ENCODE peak calls at places on chromosome 16, in four cellular contexts. U is Caco-2, B is HepG2, N is heart left ventricle. C is an unnamed sample.

GRCh38 chr16:10946308-10946707 is 1.9 kb downstream of the CLEC16A start:
- DNase-seq in B (no peak), N (no peak), U (peak), C (no peak)

GRCh38 chr16:10093564-10093963 is 88.7 kb downstream of the GRIN2A start:
- DNase-seq in B (no peak), N (no peak), U (no peak), C (no peak)

GRCh38 chr16:28531777-28532744 is 6.7 kb downstream of the NUPR1 start:
- DNase-seq in U (peak), N (peak), B (peak), C (no peak)

GRCh38 chr16:20675488-20676267 is 21.8 kb downstream of the ACSM1 start:
- DNase-seq in U (peak), N (no peak), B (peak), C (no peak)

GRCh38 chr16:87964049-87964448 is 12.8 kb downstream of the BANP start:
- DNase-seq in B (no peak), N (no peak), U (no peak), C (no peak)

GRCh38 chr16:71297252-71297651 is 8.1 kb upstream of the CMTR2 start:
- DNase-seq in N (no peak), B (no peak), U (no peak), C (no peak)

GRCh38 chr16:84665359-84665758 is 17.0 kb downstream of the KLHL36 start:
- DNase-seq in N (no peak), U (no peak), B (no peak), C (no peak)

GRCh38 chr16:48393843-48394703 is 8.9 kb upstream of the SIAH1 start:
- DNase-seq in B (no peak), N (no peak), U (no peak), C (no peak)

GRCh38 chr16:85285681-85286065 is 173.4 kb upstream of the CIBAR2 start:
- DNase-seq in B (no peak), N (no peak), U (no peak), C (no peak)

GRCh38 chr16:57616241-57616640 is 12.2 kb upstream of the ADGRG1 start:
- DNase-seq in N (no peak), B (no peak), U (no peak), C (peak)

GRCh38 chr16:54099627-54100026 is 187.0 kb downstream of the IRX3 start:
- DNase-seq in U (no peak), N (no peak), B (no peak), C (no peak)

GRCh38 chr16:4945560-4946502 is 8.9 kb upstream of the PPL start:
- DNase-seq in U (peak), N (no peak), B (no peak), C (no peak)

GRCh38 chr16:1374418-1375297 is 22.9 kb downstream of the GNPTG start:
- DNase-seq in B (no peak), N (no peak), U (no peak), C (peak)

GRCh38 chr16:2511128-2511785 is 2.5 kb upstream of the ATP6V0C start:
- DNase-seq in B (no peak), N (peak), U (no peak), C (no peak)

GRCh38 chr16:85902366-85903155 is 3.6 kb downstream of the IRF8 start:
- DNase-seq in N (no peak), B (no peak), U (no peak), C (no peak)

GRCh38 chr16:10930755-10931093 is 11.5 kb downstream of the DEXI start:
- DNase-seq in U (no peak), N (no peak), B (no peak), C (no peak)

GRCh38 chr16:85696761-85697160 is 8.0 kb upstream of the GINS2 start:
- DNase-seq in U (no peak), N (no peak), B (no peak), C (no peak)

GRCh38 chr16:26772503-26772902 is 294.2 kb upstream of the C16orf82 start:
- DNase-seq in U (no peak), B (no peak), N (no peak), C (no peak)

GRCh38 chr16:24988593-24989338 is 26.4 kb downstream of the ARHGAP17 start:
- DNase-seq in B (peak), N (no peak), U (peak), C (no peak)

GRCh38 chr16:80670170-80670865 is 129.5 kb downstream of the DYNLRB2 start:
- DNase-seq in N (no peak), U (no peak), B (no peak), C (no peak)

GRCh38 chr16:35214840-35215239 is 1755.4 kb downstream of the TP53TG3F start:
- DNase-seq in B (no peak), N (no peak), U (no peak), C (no peak)

GRCh38 chr16:88533381-88533831 is 36.8 kb upstream of the ZC3H18 start:
- DNase-seq in N (no peak), B (no peak), U (no peak), C (no peak)

GRCh38 chr16:80009971-80010659 is 409.6 kb upstream of the MAF start:
- DNase-seq in B (no peak), U (no peak), N (no peak), C (no peak)

GRCh38 chr16:53881371-53881770 is 177.4 kb downstream of the FTO start:
- DNase-seq in N (no peak), U (peak), B (peak), C (no peak)

GRCh38 chr16:75361936-75362335 is 71.4 kb downstream of the CFDP1 start:
- DNase-seq in B (no peak), U (no peak), N (no peak), C (no peak)

GRCh38 chr16:79838860-79839259 is 238.3 kb upstream of the MAF start:
- DNase-seq in N (no peak), B (no peak), U (no peak), C (no peak)

GRCh38 chr16:576823-577201 is 7.0 kb downstream of the PIGQ start:
- DNase-seq in N (no peak), B (no peak), U (no peak), C (no peak)

GRCh38 chr16:89485701-89486246 is 4.6 kb downstream of the ANKRD11 start:
- DNase-seq in B (no peak), U (no peak), N (no peak), C (no peak)

GRCh38 chr16:47143677-47144558 is at the start of gene NETO2:
- DNase-seq in U (peak), N (peak), B (peak), C (no peak)

GRCh38 chr16:47140686-47141085 is 3.1 kb downstream of the NETO2 start:
- DNase-seq in N (no peak), B (no peak), U (no peak), C (no peak)

GRCh38 chr16:47143329-47143676 is 442 bp downstream of the NETO2 start:
- DNase-seq in U (peak), N (peak), B (peak), C (no peak)

GRCh38 chr16:47142469-47143328 is 1.0 kb downstream of the NETO2 start:
- DNase-seq in N (no peak), U (peak), B (no peak), C (no peak)

DNA sequence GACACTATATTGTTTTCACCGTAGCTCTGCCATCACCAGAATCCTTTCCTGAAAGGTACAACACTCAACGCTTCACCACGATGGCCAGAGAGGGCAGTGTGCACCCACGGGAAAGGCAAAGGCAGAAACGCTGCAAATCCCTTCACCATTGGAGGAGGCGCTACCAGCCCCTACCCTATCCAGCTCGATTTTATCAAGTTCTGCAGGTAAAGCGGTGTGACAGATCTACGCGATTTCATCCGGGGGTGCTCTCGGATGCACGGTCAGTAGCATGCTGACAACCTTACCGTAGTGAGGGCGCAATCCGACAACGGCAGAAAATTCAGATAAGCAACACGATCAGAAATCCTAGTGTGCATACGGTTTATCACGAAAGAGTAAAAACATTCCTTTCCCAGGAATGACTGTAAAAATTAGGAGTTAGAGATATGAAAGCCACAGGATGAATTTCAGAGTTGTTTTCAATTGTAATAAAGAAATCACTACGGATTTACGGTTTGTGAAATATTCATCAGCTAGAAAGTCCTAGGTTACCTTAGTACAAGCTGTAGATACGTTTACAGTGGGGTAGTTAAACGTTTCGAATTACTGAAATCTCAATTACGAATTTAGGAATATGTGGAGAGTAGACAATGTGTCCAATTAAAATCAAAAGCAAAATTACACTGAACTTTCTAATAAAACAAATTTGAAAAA is 1.8 kb downstream of the NETO2 start:
- DNase-seq in U (peak), N (peak), B (peak), C (no peak)
- TF ChIP-seq CTCF in U (peak), N (peak), B (peak), C (peak)

GRCh38 chr16:60989592-60989991 is 1046.6 kb downstream of the CDH8 start:
- DNase-seq in U (no peak), N (no peak), B (no peak), C (no peak)

DNA sequence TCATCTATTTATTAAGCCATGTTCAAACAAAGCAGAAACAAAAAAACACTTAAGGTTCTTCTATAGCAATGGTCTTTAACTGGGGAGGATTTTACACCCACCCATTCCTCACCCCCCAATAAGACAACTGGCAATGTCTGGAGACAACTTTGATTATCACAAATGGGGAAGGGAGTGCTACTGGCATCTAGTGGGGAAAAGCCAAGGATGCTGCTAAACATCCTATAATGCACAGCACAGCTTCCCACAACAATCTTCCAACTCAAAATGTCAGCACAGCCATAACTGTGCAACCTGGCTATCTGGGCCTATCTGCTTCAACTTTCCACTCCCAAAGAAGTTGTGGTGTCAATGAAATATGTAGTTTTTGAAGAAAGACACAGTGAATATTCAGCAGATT is 1044.4 kb downstream of the CDH8 start:
- DNase-seq in N (no peak), B (no peak), U (no peak), C (no peak)
- TF ChIP-seq CTCF in N (no peak), B (no peak), U (no peak), C (no peak)

DNA sequence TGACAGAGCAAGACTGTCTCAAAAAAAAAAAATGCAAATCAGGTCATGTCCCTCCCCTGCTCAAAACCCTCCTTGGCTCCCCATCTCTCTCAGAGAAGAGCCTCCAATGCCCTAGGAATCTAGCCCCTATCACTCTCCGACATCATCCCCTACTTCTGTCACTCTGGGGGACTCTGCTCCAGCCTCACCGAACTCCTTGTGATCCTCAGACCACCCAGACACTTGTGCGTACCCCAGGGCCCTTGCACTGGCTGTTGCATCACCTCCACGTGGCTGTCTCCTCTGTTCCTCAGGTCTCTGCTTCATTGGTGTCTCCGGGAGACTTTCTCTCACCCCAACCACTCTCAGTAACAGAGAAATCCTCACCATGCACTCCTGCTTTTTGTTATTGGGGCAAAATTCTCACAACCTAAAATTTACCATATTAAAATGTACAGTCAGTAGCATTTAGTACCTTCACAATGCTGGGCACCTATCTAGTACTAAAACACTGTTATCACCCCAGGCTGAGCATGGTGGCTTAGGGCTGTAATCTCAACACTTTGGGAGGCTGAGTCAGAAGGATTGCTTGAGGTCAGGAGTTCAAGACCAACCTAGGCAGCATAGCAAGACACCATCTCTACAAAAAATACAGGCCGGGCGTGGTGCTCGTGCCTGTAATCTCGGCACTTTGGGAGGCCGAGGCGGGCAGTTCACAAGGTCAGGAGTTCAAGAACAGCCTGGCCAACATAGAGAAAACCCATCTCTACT is 15.2 kb downstream of the PLA2G10 start:
- DNase-seq in B (no peak), U (no peak), N (no peak), C (no peak)
- TF ChIP-seq CTCF in B (no peak), U (no peak), N (no peak), C (no peak)

DNA sequence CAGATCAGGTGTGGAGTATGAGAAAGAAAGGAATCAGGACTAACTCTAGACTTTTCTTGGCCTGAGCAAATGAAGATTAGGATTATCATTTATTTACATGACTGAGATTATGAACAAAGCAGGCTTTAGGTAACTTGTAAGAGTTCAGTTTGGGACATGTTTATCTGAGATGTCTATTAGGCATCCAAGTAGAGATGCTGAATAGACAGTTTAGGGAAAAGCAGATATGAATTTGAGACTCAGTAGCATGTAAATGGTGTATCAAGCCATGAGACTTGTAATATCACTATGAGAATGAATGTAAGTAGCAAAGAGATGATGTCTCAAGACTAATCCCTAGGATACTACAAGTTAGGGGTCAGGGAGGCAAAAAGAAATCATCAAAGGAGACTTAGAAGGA is 8.6 kb upstream of the HS3ST2 start:
- DNase-seq in B (no peak), N (no peak), U (no peak), C (no peak)
- TF ChIP-seq CTCF in B (no peak), N (no peak), U (no peak), C (no peak)

GRCh38 chr16:51967566-51967965 is 579.4 kb downstream of the TOX3 start:
- DNase-seq in N (no peak), B (no peak), U (no peak), C (no peak)
- TF ChIP-seq CTCF in N (no peak), B (no peak), U (no peak), C (no peak)

DNA sequence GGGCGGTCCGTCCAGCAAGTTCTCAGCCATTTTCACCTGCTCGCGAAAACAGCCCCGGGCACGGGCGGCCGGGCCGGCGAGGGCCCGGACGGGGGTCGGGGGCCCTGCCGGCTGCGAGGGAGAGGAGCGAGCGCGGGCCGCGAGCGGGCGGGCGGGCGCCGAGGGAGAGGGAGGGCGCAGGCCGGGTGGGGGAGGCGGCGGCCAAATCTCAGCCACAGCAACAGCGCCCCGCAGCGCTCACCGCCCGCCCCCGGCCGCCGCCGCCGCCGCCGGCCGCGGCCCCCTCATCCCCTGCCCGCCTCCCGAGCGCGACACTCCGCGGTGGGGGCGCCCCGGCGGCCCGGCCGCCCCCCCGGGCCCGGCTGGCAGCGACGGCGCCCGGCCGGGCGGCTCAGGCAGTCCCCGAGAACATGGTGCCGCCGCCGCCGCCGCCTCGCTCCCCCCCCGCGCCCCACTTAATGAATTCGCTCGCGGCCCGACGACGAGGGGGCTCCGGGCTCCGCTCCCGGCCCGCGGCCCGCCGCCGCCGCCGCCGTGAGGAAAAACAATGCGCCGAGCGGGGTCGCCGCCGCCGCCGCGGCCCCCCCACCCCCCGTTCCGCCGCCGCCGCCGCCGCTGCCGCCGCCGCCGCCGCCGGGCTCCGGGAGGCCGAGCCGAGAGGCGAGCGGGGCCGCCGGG is 487 bp downstream of the CREBBP start:
- DNase-seq in N (peak), U (peak), B (no peak), C (no peak)
- TF ChIP-seq CTCF in N (peak), U (no peak), B (no peak), C (peak)

GRCh38 chr16:29757950-29758466 is 12.2 kb upstream of the C16orf54 start:
- DNase-seq in U (peak), B (peak), N (no peak), C (no peak)
- TF ChIP-seq CTCF in U (peak), B (peak), N (no peak), C (peak)

GRCh38 chr16:77375396-77375795 is 59.4 kb downstream of the ADAMTS18 start:
- DNase-seq in N (no peak), B (no peak), U (no peak), C (no peak)

GRCh38 chr16:77374384-77374783 is 60.5 kb downstream of the ADAMTS18 start:
- DNase-seq in U (peak), N (no peak), B (no peak), C (no peak)

GRCh38 chr16:77373726-77374125 is 61.1 kb downstream of the ADAMTS18 start:
- DNase-seq in B (no peak), N (no peak), U (peak), C (no peak)

GRCh38 chr16:77376358-77376757 is 58.5 kb downstream of the ADAMTS18 start:
- DNase-seq in U (no peak), B (no peak), N (no peak), C (no peak)
- TF ChIP-seq CTCF in U (no peak), B (peak), N (no peak), C (peak)

DNA sequence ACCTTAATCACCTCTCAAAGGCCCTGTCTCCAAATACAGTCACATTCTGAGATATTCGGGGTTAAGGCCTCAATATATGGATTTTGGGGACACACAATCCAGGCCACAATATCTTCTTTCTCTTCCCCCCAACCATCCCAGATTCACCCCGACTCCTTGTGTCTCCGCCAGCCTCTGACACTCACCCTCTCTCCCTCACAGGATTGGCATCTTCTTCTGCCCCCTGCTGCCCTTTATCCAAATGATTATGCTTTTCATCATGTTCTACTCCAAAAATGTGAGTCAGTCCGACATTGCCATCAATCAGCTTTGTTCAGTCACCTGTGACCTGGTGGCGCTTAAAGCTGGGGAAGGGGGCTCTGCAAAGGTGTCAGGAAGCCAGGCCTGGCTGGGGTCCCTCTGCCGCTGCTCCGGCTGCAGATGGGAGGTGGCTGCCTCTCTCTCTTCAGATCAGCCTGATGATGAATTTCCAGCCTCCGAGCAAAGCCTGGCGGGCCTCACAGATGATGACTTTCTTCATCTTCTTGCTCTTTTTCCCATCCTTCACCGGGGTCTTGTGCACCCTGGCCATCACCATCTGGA is 35.1 kb downstream of the GDE1 start:
- DNase-seq in N (no peak), U (no peak), B (no peak), C (no peak)
- TF ChIP-seq CTCF in N (no peak), U (no peak), B (peak), C (no peak)